ENCODE peak calls at places on chromosomes 7 and 10, in ten cellular contexts. M is PC-3, K is GM23248, R is GM23338, D is HCT116, G is SK-N-SH, J is PC-9, X is hepatocyte, A is OCI-LY7, B is Karpas-422. I is an unnamed sample.
A peak's percentile ranks its signal among the peaks of the same experiment; 100 is the strongest.

GRCh38 chr7:15602236-15602635 is 40.4 kb upstream of the AGMO start:
- DNase-seq in M (no peak), K (no peak), R (no peak), D (no peak), G (no peak), J (peak; percentile 10), X (peak; percentile 8), A (no peak), B (no peak), I (no peak)

GRCh38 chr10:96367470-96367869 is 8.7 kb upstream of the OPALIN start:
- DNase-seq in M (no peak), K (no peak), R (no peak), D (no peak), G (no peak), J (no peak), X (no peak), A (no peak), B (no peak), I (no peak)

GRCh38 chr10:44416021-44416758 is 31.3 kb upstream of the CXCL12 start:
- DNase-seq in M (no peak), K (no peak), R (no peak), D (no peak), G (no peak), J (no peak), X (no peak), A (no peak), B (no peak), I (no peak)

GRCh38 chr10:87658383-87658795 is 1.3 kb upstream of the PAPSS2 start:
- DNase-seq in M (peak; percentile 17), K (peak; percentile 15), R (no peak), D (no peak), G (no peak), J (no peak), X (no peak), A (no peak), B (no peak), I (no peak)

GRCh38 chr10:69045441-69046300 is 42.2 kb upstream of the SRGN start:
- DNase-seq in M (peak; percentile 68), K (peak; percentile 57), R (no peak), D (no peak), G (no peak), J (peak; percentile 34), X (no peak), A (no peak), B (no peak), I (peak; percentile 76)

GRCh38 chr10:119305860-119306513 is 98.6 kb downstream of the GRK5 start:
- DNase-seq in M (peak; percentile 89), K (peak; percentile 98), R (no peak), D (peak; percentile 97), G (no peak), J (peak; percentile 79), X (peak; percentile 77), A (peak; percentile 96), B (peak; percentile 92), I (peak; percentile 86)

GRCh38 chr10:89144836-89145235 is 62.3 kb downstream of the CH25H start:
- DNase-seq in M (no peak), K (no peak), R (no peak), D (no peak), G (no peak), J (no peak), X (no peak), A (no peak), B (no peak), I (no peak)

GRCh38 chr10:90317172-90317571 is 540.7 kb downstream of the HTR7 start:
- DNase-seq in M (no peak), K (no peak), R (no peak), D (no peak), G (no peak), J (no peak), X (no peak), A (no peak), B (no peak), I (no peak)

GRCh38 chr10:3043512-3044368 is 23.6 kb upstream of the PFKP start:
- DNase-seq in M (peak; percentile 62), K (peak; percentile 84), R (peak; percentile 86), D (peak; percentile 74), G (peak; percentile 83), J (peak; percentile 69), X (peak; percentile 83), A (peak; percentile 57), B (peak; percentile 93), I (peak; percentile 22)

GRCh38 chr10:642186-642890 is 47.1 kb downstream of the DIP2C start:
- DNase-seq in M (peak; percentile 7), K (no peak), R (no peak), D (no peak), G (no peak), J (peak; percentile 6), X (peak; percentile 63), A (no peak), B (no peak), I (no peak)

GRCh38 chr7:87498893-87499292 is 23.4 kb upstream of the ABCB4 start:
- DNase-seq in M (no peak), K (no peak), R (no peak), D (no peak), G (no peak), J (no peak), X (no peak), A (peak; percentile 45), B (no peak), I (no peak)

GRCh38 chr7:107744345-107744750 is 406 bp downstream of the CBLL1 start:
- DNase-seq in M (no peak), K (no peak), R (no peak), D (no peak), G (no peak), J (no peak), X (no peak), A (no peak), B (no peak), I (no peak)

GRCh38 chr7:107742678-107743566 is 1.0 kb upstream of the CBLL1 start:
- DNase-seq in M (no peak), K (no peak), R (peak; percentile 91), D (no peak), G (peak; percentile 60), J (no peak), X (peak; percentile 23), A (no peak), B (no peak), I (no peak)

GRCh38 chr7:107751113-107751512 is 7.2 kb downstream of the CBLL1 start:
- DNase-seq in M (no peak), K (no peak), R (peak; percentile 42), D (no peak), G (no peak), J (no peak), X (no peak), A (no peak), B (no peak), I (no peak)

GRCh38 chr7:107743567-107744344 is at the start of gene CBLL1:
- DNase-seq in M (peak; percentile 91), K (peak; percentile 99), R (peak; percentile 94), D (peak; percentile 87), G (peak; percentile 97), J (peak; percentile 98), X (peak; percentile 98), A (peak; percentile 97), B (peak; percentile 98), I (peak; percentile 99)

GRCh38 chr7:107746006-107746405 is 2.1 kb downstream of the CBLL1 start:
- DNase-seq in M (no peak), K (peak; percentile 34), R (no peak), D (no peak), G (no peak), J (no peak), X (no peak), A (no peak), B (no peak), I (no peak)
- H3K4me2 ChIP-seq in M (peak overlapping the region; percentile 99), K (peak overlapping the region; percentile 99), R (peak overlapping the region; percentile 96), D (peak overlapping the region; percentile 90), G (peak overlapping the region; percentile 87), J (peak overlapping the region; percentile 100), X (peak overlapping the region; percentile 84), A (peak overlapping the region; percentile 92), B (peak overlapping the region; percentile 76), I (peak overlapping the region; percentile 85)

DNA sequence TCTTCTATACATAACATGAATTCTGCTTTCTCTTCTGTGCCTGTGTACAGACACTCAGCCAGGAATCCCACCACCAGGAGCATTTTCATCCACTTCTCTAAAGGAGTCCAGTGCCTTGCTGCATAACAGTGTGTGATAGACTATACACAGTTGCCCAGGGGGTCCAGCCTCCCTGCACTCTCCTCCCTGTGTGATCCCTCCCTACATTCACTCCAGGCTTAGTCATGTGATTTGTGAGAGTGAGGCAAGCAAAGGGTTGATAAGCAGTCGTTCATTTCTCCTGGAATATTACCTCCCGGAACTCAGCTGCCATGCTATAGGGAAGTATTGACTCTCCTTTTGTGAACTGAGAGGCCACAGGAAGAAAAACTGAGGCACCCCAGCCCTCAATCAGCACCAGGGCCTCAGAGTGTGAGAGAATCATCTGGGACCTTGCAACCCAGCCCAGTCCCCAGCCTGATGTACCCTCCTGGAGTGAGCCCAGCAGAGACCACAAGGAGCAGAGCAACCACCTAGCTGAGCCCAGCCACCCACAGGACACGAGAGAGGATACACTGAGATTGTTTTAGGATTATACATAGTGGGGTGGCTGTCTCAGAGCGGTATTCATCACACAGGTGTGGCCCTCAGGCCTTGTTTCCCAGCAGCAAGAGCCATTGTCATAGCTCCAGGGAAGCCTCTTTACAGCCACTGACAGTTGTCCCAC is 45.0 kb upstream of the EEPD1 start:
- DNase-seq in M (no peak), K (no peak), R (no peak), D (no peak), G (no peak), J (no peak), X (no peak), A (no peak), B (no peak), I (no peak)
- H3K27ac ChIP-seq in M (no peak overlapping the region), K (no peak overlapping the region), R (no peak overlapping the region), D (no peak overlapping the region), G (no peak overlapping the region), J (peak overlapping the region; percentile 28), X (no peak overlapping the region), A (no peak overlapping the region), B (no peak overlapping the region), I (no peak overlapping the region)

DNA sequence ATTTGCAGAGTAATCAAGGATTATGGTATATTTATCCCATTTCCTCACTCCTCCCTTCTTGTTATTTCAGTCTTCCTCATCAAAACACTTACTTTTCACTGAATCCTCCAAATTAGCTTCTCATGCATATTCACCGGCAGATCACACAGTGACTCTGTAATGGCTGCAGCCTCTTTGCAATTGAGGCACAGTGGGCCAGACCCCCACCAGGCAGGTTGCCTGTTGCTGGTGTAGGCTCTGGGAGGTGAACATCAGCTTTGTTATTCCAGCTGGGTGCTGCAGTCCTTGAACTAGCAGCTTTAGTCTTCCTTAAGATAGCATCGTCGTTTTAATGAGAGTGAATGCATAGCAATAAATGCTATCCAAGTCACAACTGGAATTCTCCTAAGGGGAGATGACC is 449.3 kb downstream of the CNTNAP2 start:
- DNase-seq in M (no peak), K (no peak), R (peak; percentile 1), D (no peak), G (no peak), J (no peak), X (no peak), A (no peak), B (no peak), I (no peak)
- H3K9me2 ChIP-seq in M (no peaks in the 10 kb centered on the region), K (no peaks in the 10 kb centered on the region), R (no peaks in the 10 kb centered on the region), D (no peaks in the 10 kb centered on the region), G (no peaks in the 10 kb centered on the region), J (no peaks in the 10 kb centered on the region), X (no peaks in the 10 kb centered on the region), A (no peaks in the 10 kb centered on the region), B (no peaks in the 10 kb centered on the region), I (no peaks in the 10 kb centered on the region)

GRCh38 chr7:8353991-8354390 is 79.4 kb upstream of the NXPH1 start:
- DNase-seq in M (no peak), K (no peak), R (no peak), D (no peak), G (no peak), J (no peak), X (no peak), A (no peak), B (no peak), I (peak; percentile 79)
- H3K4me2 ChIP-seq in M (no peak overlapping the region), K (no peak overlapping the region), R (no peak overlapping the region), D (no peak overlapping the region), G (no peak overlapping the region), J (no peak overlapping the region), X (no peak overlapping the region), A (no peak overlapping the region), B (no peak overlapping the region), I (no peak overlapping the region)

I was measured in MM.1S.